ENCODE peak calls at places on chromosome 9, in six cellular contexts. N is ELR, Q is cerebellum, B is HFFc6, O is HEK293T, U is D341Med. K is an unnamed sample.

GRCh38 chr9:33458444-33458843 is 11.1 kb upstream of the AQP3 start:
- DNase-seq in N (peak), O (no peak), Q (no peak), U (no peak), B (peak), K (no peak)

GRCh38 chr9:114174876-114175771 is 19.8 kb downstream of the COL27A1 start:
- DNase-seq in Q (no peak), N (peak), O (no peak), B (peak), U (no peak), K (peak)

GRCh38 chr9:14908221-14909206 is 1.7 kb downstream of the FREM1 start:
- DNase-seq in U (no peak), B (no peak), O (no peak), Q (peak), N (no peak), K (no peak)

GRCh38 chr9:132986114-132986513 is 7.6 kb downstream of the GFI1B start:
- DNase-seq in O (no peak), Q (no peak), U (no peak), B (no peak), N (no peak), K (no peak)

GRCh38 chr9:32405506-32405905 is 21.1 kb downstream of the ACO1 start:
- DNase-seq in Q (no peak), N (no peak), B (no peak), O (no peak), U (no peak), K (no peak)

GRCh38 chr9:114366334-114367128 is 21.3 kb downstream of the AKNA start:
- DNase-seq in O (no peak), U (no peak), N (peak), B (peak), Q (no peak), K (no peak)

GRCh38 chr9:81686614-81687520 is 2.5 kb downstream of the TLE1 start:
- DNase-seq in Q (peak), B (peak), N (peak), O (peak), U (peak), K (peak)

GRCh38 chr9:38292480-38292879 is 100.0 kb upstream of the ALDH1B1 start:
- DNase-seq in Q (no peak), U (no peak), B (no peak), O (no peak), N (no peak), K (no peak)

GRCh38 chr9:2109066-2109650 is 94.0 kb downstream of the SMARCA2 start:
- DNase-seq in B (peak), N (peak), O (no peak), U (no peak), Q (no peak), K (no peak)

GRCh38 chr9:134411451-134412297 is 85.4 kb downstream of the RXRA start:
- DNase-seq in N (no peak), B (no peak), O (no peak), Q (no peak), U (no peak), K (no peak)

GRCh38 chr9:112784020-112784788 is 33.6 kb downstream of the SNX30 start:
- DNase-seq in Q (peak), U (no peak), B (no peak), O (peak), N (peak), K (no peak)

GRCh38 chr9:122367779-122368460 is 2.9 kb upstream of the PTGS1 start:
- DNase-seq in U (no peak), Q (no peak), N (no peak), O (no peak), B (no peak), K (no peak)

GRCh38 chr9:105191508-105192118 is 52.8 kb upstream of the SLC44A1 start:
- DNase-seq in N (no peak), O (no peak), U (no peak), Q (no peak), B (no peak), K (no peak)

GRCh38 chr9:93207326-93207814 is 23.4 kb downstream of the WNK2 start:
- DNase-seq in Q (peak), O (no peak), B (peak), N (peak), U (peak), K (no peak)

GRCh38 chr9:77916410-77916819 is 115.2 kb downstream of the GNAQ start:
- DNase-seq in U (no peak), B (no peak), N (no peak), O (no peak), Q (no peak), K (no peak)

GRCh38 chr9:137215196-137215986 is 6.6 kb downstream of the RNF208 start:
- DNase-seq in Q (no peak), N (no peak), U (no peak), O (no peak), B (no peak), K (no peak)

GRCh38 chr9:76913467-76913866 is 7.6 kb upstream of the PRUNE2 start:
- DNase-seq in Q (no peak), N (no peak), U (no peak), O (no peak), B (no peak), K (no peak)

GRCh38 chr9:131252120-131252519 is 24.2 kb downstream of the FAM78A start:
- DNase-seq in B (no peak), U (no peak), Q (no peak), N (no peak), O (no peak), K (no peak)

GRCh38 chr9:111481885-111482636 is 2.1 kb downstream of the ECPAS start:
- DNase-seq in N (peak), Q (peak), U (peak), B (peak), O (peak), K (peak)